ENCODE peak calls at places on chromosomes 4 and X, in five cellular contexts. N is aorta, O is uterus, K is tibial artery, D is Karpas-422. E is an unnamed sample.

GRCh38 chrX:132818638-132819037 is 139.8 kb downstream of the HS6ST2 start:
- DNase-seq in N (no peak), O (no peak), K (no peak), D (no peak), E (no peak)

GRCh38 chrX:72276478-72276953 is 532 bp downstream of the RPS4X start:
- DNase-seq in N (no peak), O (no peak), K (no peak), D (peak; percentile 57), E (no peak)

GRCh38 chr4:16860506-16860905 is 37.9 kb downstream of the LDB2 start:
- DNase-seq in N (no peak), O (no peak), K (no peak), D (no peak), E (no peak)

GRCh38 chr4:26829018-26829417 is 31.6 kb upstream of the STIM2 start:
- DNase-seq in N (no peak), O (no peak), K (no peak), D (no peak), E (no peak)

GRCh38 chr4:7518871-7519637 is 84.3 kb upstream of the PSAPL1 start:
- DNase-seq in N (no peak), O (no peak), K (no peak), D (no peak), E (no peak)

GRCh38 chrX:134396174-134396573 is 63.8 kb upstream of the HPRT1 start:
- DNase-seq in N (no peak), O (no peak), K (no peak), D (peak; percentile 68), E (no peak)

GRCh38 chrX:4764888-4765287 is 1051.4 kb upstream of the PRKX start:
- DNase-seq in N (no peak), O (no peak), K (no peak), D (no peak), E (no peak)

GRCh38 chr4:8647094-8647570 is 54.6 kb downstream of the CPZ start:
- DNase-seq in N (no peak), O (no peak), K (no peak), D (no peak), E (no peak)

GRCh38 chr4:136709897-136710296 is 822.4 kb downstream of the PCDH18 start:
- DNase-seq in N (no peak), O (no peak), K (no peak), D (no peak), E (no peak)

GRCh38 chr4:40608628-40609027 is 21.0 kb downstream of the RBM47 start:
- DNase-seq in N (no peak), O (no peak), K (no peak), D (no peak), E (no peak)

GRCh38 chr4:13866881-13867280 is 239.4 kb upstream of the BOD1L1 start:
- DNase-seq in N (no peak), O (no peak), K (no peak), D (no peak), E (no peak)

GRCh38 chrX:45801554-45801953 is 600.9 kb upstream of the DIPK2B start:
- DNase-seq in N (no peak), O (no peak), K (no peak), D (peak; percentile 79), E (no peak)

GRCh38 chrX:134174859-134175258 is 62.1 kb upstream of the CCDC160 start:
- DNase-seq in N (no peak), O (no peak), K (no peak), D (no peak), E (no peak)

GRCh38 chr4:166012129-166013078 is 139.4 kb downstream of the TLL1 start:
- DNase-seq in N (no peak), O (no peak), K (no peak), D (no peak), E (peak; percentile 37)

GRCh38 chr4:33369366-33369899 is 2649.3 kb downstream of the PCDH7 start:
- DNase-seq in N (no peak), O (no peak), K (no peak), D (no peak), E (peak; percentile 2)

GRCh38 chrX:18617351-18617750 is 54.6 kb downstream of the RS1 start:
- DNase-seq in N (no peak), O (no peak), K (no peak), D (no peak), E (peak; percentile 48)

GRCh38 chrX:20177093-20177492 is 35.5 kb upstream of the EIF1AX start:
- DNase-seq in N (no peak), O (no peak), K (no peak), D (no peak), E (no peak)

GRCh38 chrX:129585691-129586090 is 45.6 kb downstream of the OCRL start:
- DNase-seq in N (no peak), O (no peak), K (no peak), D (no peak), E (no peak)

GRCh38 chr4:184383497-184384055 is 90.8 kb downstream of the IRF2 start:
- DNase-seq in N (peak; percentile 74), O (peak; percentile 57), K (peak; percentile 71), D (no peak), E (peak; percentile 84)

GRCh38 chrX:47743504-47743903 is 84.5 kb upstream of the UXT start:
- DNase-seq in N (no peak), O (no peak), K (no peak), D (no peak), E (no peak)

GRCh38 chr4:176274441-176274840 is 5.4 kb upstream of the ASB5 start:
- DNase-seq in N (no peak), O (no peak), K (no peak), D (no peak), E (peak; percentile 33)

GRCh38 chrX:40933132-40934078 is 151.8 kb upstream of the USP9X start:
- DNase-seq in N (no peak), O (no peak), K (no peak), D (no peak), E (no peak)

GRCh38 chrX:67619253-67619652 is 75.4 kb downstream of the AR start:
- DNase-seq in N (no peak), O (no peak), K (no peak), D (no peak), E (peak; percentile 84)

GRCh38 chr4:158817562-158818370 is 48.9 kb downstream of the FNIP2 start:
- DNase-seq in N (no peak), O (no peak), K (no peak), D (no peak), E (no peak)

GRCh38 chr4:82559735-82560120 is 2.1 kb downstream of the TMEM150C start:
- DNase-seq in N (no peak), O (no peak), K (no peak), D (no peak), E (no peak)

GRCh38 chr4:150999091-150999490 is 16.0 kb downstream of the LRBA start:
- DNase-seq in N (no peak), O (no peak), K (no peak), D (peak; percentile 70), E (no peak)

GRCh38 chr4:173508386-173509002 is 21.5 kb downstream of the HAND2 start:
- DNase-seq in N (no peak), O (peak; percentile 17), K (peak; percentile 19), D (no peak), E (no peak)
- H3K27ac ChIP-seq in N (no peak overlapping the region), O (peak overlapping the region; percentile 84), K (peak overlapping the region; percentile 81), D (no peak overlapping the region), E (no peak overlapping the region)

GRCh38 chr4:71138007-71138600 is 144.7 kb downstream of the DCK start:
- DNase-seq in N (no peak), O (no peak), K (no peak), D (no peak), E (no peak)
- H3K27ac ChIP-seq in N (no peak overlapping the region), O (no peak overlapping the region), K (no peak overlapping the region), D (no peak overlapping the region), E (no peak overlapping the region)

GRCh38 chr4:6345096-6345830 is 75.6 kb downstream of the WFS1 start:
- DNase-seq in N (peak; percentile 26), O (no peak), K (no peak), D (no peak), E (no peak)

GRCh38 chr4:6341696-6342095 is 72.0 kb downstream of the WFS1 start:
- DNase-seq in N (peak; percentile 3), O (no peak), K (no peak), D (no peak), E (no peak)

GRCh38 chr4:6340446-6341015 is 70.9 kb downstream of the WFS1 start:
- DNase-seq in N (peak; percentile 34), O (no peak), K (no peak), D (no peak), E (no peak)

GRCh38 chr4:6343950-6344408 is 74.3 kb downstream of the WFS1 start:
- DNase-seq in N (peak; percentile 29), O (no peak), K (no peak), D (peak; percentile 62), E (peak; percentile 78)

DNA sequence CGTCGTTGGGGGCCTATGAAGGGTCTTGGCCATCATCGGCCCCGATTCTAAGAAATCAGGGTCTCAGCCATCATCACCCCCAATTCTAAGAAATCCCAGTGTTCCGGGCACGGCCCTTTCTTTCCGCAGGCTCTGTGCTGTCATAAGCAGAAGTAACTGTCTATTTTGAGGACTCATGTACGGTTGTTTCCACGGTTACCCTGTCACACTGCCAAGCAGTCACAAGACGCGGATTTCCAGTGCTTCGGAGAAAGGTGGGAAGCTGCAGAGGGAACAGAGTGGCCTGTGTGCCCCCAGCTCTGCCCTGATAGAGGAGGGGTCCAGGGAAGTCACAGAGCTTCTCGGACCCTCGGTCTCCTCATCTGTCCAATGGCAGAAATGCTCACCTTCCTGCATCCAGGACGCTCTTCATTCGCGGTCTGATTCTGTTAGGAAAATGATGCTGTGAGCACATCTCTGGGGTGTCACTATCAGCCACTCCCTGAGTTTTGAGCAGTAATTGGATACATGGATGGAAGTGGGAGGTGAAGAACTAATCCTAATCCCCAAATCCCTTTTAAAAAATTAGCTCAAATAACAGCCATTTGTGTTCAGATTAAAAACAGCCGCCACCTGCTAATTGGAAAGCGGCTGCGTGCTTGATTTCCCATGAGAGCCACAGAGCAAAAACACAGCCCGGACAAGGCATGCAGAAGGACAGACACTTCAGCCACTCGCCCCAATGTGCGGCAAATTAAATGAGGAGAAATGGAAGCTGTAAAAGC is 73.1 kb downstream of the WFS1 start:
- DNase-seq in N (peak; percentile 69), O (peak; percentile 54), K (peak; percentile 76), D (no peak), E (no peak)
- H3K27ac ChIP-seq in N (no peak overlapping the region), O (no peak overlapping the region), K (no peak overlapping the region), D (no peak overlapping the region), E (no peak overlapping the region)

GRCh38 chr4:109186458-109186945 is 116.0 kb downstream of the COL25A1 start:
- DNase-seq in N (no peak), O (no peak), K (no peak), D (no peak), E (no peak)

GRCh38 chr4:109183851-109184345 is 118.6 kb downstream of the COL25A1 start:
- DNase-seq in N (no peak), O (no peak), K (no peak), D (no peak), E (no peak)

GRCh38 chr4:109185951-109186350 is 116.5 kb downstream of the COL25A1 start:
- DNase-seq in N (no peak), O (no peak), K (no peak), D (no peak), E (no peak)

GRCh38 chr4:109185548-109185947 is 116.9 kb downstream of the COL25A1 start:
- DNase-seq in N (no peak), O (no peak), K (no peak), D (no peak), E (no peak)

DNA sequence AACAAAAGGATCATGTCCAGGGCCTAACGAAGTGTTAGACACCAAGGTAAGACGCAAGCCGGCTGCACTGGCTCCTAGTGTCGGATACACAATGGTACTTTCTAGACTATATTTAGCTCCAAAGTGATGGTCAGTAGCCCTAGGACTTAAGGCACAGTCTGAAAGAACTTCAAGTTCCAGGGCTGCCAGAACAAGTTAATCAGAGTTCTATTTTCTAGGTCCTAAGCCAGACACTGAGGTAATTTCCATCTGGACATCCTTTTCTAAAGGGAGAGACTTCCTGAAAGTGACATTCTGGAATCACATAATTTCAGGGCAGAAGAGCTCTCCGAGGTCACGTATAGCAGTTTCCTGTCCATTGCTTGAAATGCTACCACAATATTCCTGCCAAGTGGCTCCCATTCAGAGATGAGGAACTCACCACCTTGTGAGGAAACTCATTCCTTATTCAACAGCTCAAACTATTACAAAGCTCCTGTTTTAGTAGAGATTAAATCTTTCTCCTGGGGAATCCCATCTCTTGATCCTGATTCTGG is 118.0 kb downstream of the COL25A1 start:
- DNase-seq in N (no peak), O (peak; percentile 22), K (no peak), D (no peak), E (no peak)
- H3K27ac ChIP-seq in N (no peak overlapping the region), O (no peak overlapping the region), K (no peak overlapping the region), D (no peak overlapping the region), E (no peak overlapping the region)